ENCODE peak calls at places on chromosomes 6 and 20, in four cellular contexts. One of them, this sample, is unnamed.

GRCh38 chr6:49856282-49856681 is 10.1 kb downstream of the CRISP1 start:
- DNase-seq in Right ventricle myocardium superior: no peak
- DNase-seq in renal cortical epithelial cell: no peak
- DNase-seq in stimulated activated CD4-positive, alpha-beta T cell treated with anti-CD3 and anti-CD28 coated beads, Interleukin-12 subunit alpha, Interleukin-12 subunit beta, amount 100 ng/mL, for 4 hours: no peak
- DNase-seq in this sample: no peak

GRCh38 chr20:34753706-34754461 is 49.7 kb downstream of the TP53INP2 start:
- DNase-seq in renal cortical epithelial cell: no peak
- DNase-seq in stimulated activated CD4-positive, alpha-beta T cell treated with anti-CD3 and anti-CD28 coated beads, Interleukin-12 subunit alpha, Interleukin-12 subunit beta, amount 100 ng/mL, for 4 hours: no peak
- DNase-seq in Right ventricle myocardium superior: no peak
- DNase-seq in this sample: no peak

GRCh38 chr6:34106421-34106820 is 39.5 kb downstream of the GRM4 start:
- DNase-seq in Right ventricle myocardium superior: no peak
- DNase-seq in renal cortical epithelial cell: no peak
- DNase-seq in stimulated activated CD4-positive, alpha-beta T cell treated with anti-CD3 and anti-CD28 coated beads, Interleukin-12 subunit alpha, Interleukin-12 subunit beta, amount 100 ng/mL, for 4 hours: no peak
- DNase-seq in this sample: no peak

GRCh38 chr6:53984163-53984562 is 127.1 kb upstream of the MLIP start:
- DNase-seq in renal cortical epithelial cell: peak; percentile 97
- DNase-seq in stimulated activated CD4-positive, alpha-beta T cell treated with anti-CD3 and anti-CD28 coated beads, Interleukin-12 subunit alpha, Interleukin-12 subunit beta, amount 100 ng/mL, for 4 hours: no peak
- DNase-seq in Right ventricle myocardium superior: no peak
- DNase-seq in this sample: no peak

GRCh38 chr6:54217018-54217417 is 91.2 kb upstream of the TINAG start:
- DNase-seq in renal cortical epithelial cell: no peak
- DNase-seq in stimulated activated CD4-positive, alpha-beta T cell treated with anti-CD3 and anti-CD28 coated beads, Interleukin-12 subunit alpha, Interleukin-12 subunit beta, amount 100 ng/mL, for 4 hours: no peak
- DNase-seq in Right ventricle myocardium superior: no peak
- DNase-seq in this sample: no peak

GRCh38 chr20:50848846-50849673 is 54.2 kb downstream of the BCAS4 start:
- DNase-seq in renal cortical epithelial cell: no peak
- DNase-seq in Right ventricle myocardium superior: no peak
- DNase-seq in stimulated activated CD4-positive, alpha-beta T cell treated with anti-CD3 and anti-CD28 coated beads, Interleukin-12 subunit alpha, Interleukin-12 subunit beta, amount 100 ng/mL, for 4 hours: no peak
- DNase-seq in this sample: no peak

GRCh38 chr20:63092660-63093215 is 86.0 kb upstream of the BHLHE23 start:
- DNase-seq in renal cortical epithelial cell: no peak
- DNase-seq in Right ventricle myocardium superior: peak; percentile 24
- DNase-seq in stimulated activated CD4-positive, alpha-beta T cell treated with anti-CD3 and anti-CD28 coated beads, Interleukin-12 subunit alpha, Interleukin-12 subunit beta, amount 100 ng/mL, for 4 hours: no peak
- DNase-seq in this sample: no peak

GRCh38 chr20:35568645-35569044 is 26.8 kb downstream of the ERGIC3 start:
- DNase-seq in renal cortical epithelial cell: peak; percentile 19
- DNase-seq in Right ventricle myocardium superior: no peak
- DNase-seq in stimulated activated CD4-positive, alpha-beta T cell treated with anti-CD3 and anti-CD28 coated beads, Interleukin-12 subunit alpha, Interleukin-12 subunit beta, amount 100 ng/mL, for 4 hours: no peak
- DNase-seq in this sample: peak; percentile 62

GRCh38 chr20:15164726-15165125 is 827.3 kb upstream of the FLRT3 start:
- DNase-seq in stimulated activated CD4-positive, alpha-beta T cell treated with anti-CD3 and anti-CD28 coated beads, Interleukin-12 subunit alpha, Interleukin-12 subunit beta, amount 100 ng/mL, for 4 hours: no peak
- DNase-seq in Right ventricle myocardium superior: no peak
- DNase-seq in renal cortical epithelial cell: no peak
- DNase-seq in this sample: no peak